ENCODE peak calls at places on chromosome 21, in four cellular contexts. One of them, this sample, is unnamed.

GRCh38 chr21:42851812-42852665 is 27.3 kb downstream of the WDR4 start:
- DNase-seq in GM12878: no peak
- DNase-seq in K562: no peak
- DNase-seq in H1: no peak
- DNase-seq in this sample: no peak

GRCh38 chr21:28899744-28900143 is 92.9 kb downstream of the LTN1 start:
- DNase-seq in K562: no peak
- DNase-seq in H1: no peak
- DNase-seq in GM12878: no peak
- DNase-seq in this sample: no peak

GRCh38 chr21:32388306-32388705 is 4.5 kb downstream of the URB1 start:
- DNase-seq in H1: no peak
- DNase-seq in K562: no peak
- DNase-seq in GM12878: no peak
- DNase-seq in this sample: no peak

GRCh38 chr21:28731700-28732321 is 260.9 kb downstream of the LTN1 start:
- DNase-seq in K562: no peak
- DNase-seq in H1: no peak
- DNase-seq in GM12878: no peak
- DNase-seq in this sample: no peak

GRCh38 chr21:46004168-46004861 is 22.7 kb downstream of the COL6A1 start:
- DNase-seq in GM12878: no peak
- DNase-seq in K562: no peak
- DNase-seq in H1: peak
- DNase-seq in this sample: no peak

GRCh38 chr21:17089121-17089520 is 423.7 kb upstream of the CXADR start:
- DNase-seq in H1: no peak
- DNase-seq in GM12878: no peak
- DNase-seq in K562: no peak
- DNase-seq in this sample: no peak

GRCh38 chr21:38120984-38121855 is 135.6 kb upstream of the KCNJ15 start:
- DNase-seq in H1: no peak
- DNase-seq in GM12878: no peak
- DNase-seq in K562: peak
- DNase-seq in this sample: no peak

GRCh38 chr21:45923146-45923545 is 58.4 kb upstream of the COL6A1 start:
- DNase-seq in H1: peak
- DNase-seq in K562: peak
- DNase-seq in GM12878: no peak
- DNase-seq in this sample: peak

GRCh38 chr21:46538262-46538661 is 66.6 kb downstream of the S100B start:
- DNase-seq in GM12878: no peak
- DNase-seq in K562: no peak
- DNase-seq in H1: no peak
- DNase-seq in this sample: no peak

GRCh38 chr21:38968887-38969543 is 163.3 kb downstream of the ETS2 start:
- DNase-seq in H1: no peak
- DNase-seq in GM12878: no peak
- DNase-seq in K562: no peak
- DNase-seq in this sample: peak

GRCh38 chr21:16196521-16197208 is 466.9 kb downstream of the USP25 start:
- DNase-seq in K562: no peak
- DNase-seq in H1: no peak
- DNase-seq in GM12878: no peak
- DNase-seq in this sample: no peak

GRCh38 chr21:40534886-40535285 is 312.1 kb downstream of the DSCAM start:
- DNase-seq in GM12878: no peak
- DNase-seq in K562: no peak
- DNase-seq in H1: no peak
- DNase-seq in this sample: no peak

GRCh38 chr21:17613242-17613676 is 558 bp upstream of the BTG3 start:
- DNase-seq in K562: no peak
- DNase-seq in H1: no peak
- DNase-seq in GM12878: no peak
- DNase-seq in this sample: no peak

GRCh38 chr21:14388282-14388681 is 5.3 kb upstream of the HSPA13 start:
- DNase-seq in H1: no peak
- DNase-seq in K562: no peak
- DNase-seq in GM12878: no peak
- DNase-seq in this sample: no peak
- TF ChIP-seq HDAC2 in H1: no peak
- TF ChIP-seq HDAC2 in K562: no peak
- TF ChIP-seq HDAC2 in GM12878: no peak
- TF ChIP-seq HDAC2 in this sample: no peak

DNA sequence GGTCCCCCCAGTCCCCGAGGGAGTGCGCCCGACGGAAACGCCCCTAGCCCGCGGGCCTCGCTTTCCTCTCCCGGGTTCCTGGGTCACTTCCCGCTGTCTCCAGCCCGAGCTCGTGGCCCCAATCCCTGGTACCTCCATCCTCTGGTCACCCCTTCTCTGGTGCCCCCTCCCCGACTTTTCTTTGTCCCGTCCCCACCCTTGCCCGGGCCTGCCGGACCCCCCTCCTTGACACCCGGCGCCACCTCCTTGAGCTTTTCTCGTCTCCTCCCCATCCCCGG is 320 bp upstream of the RIPPLY3 start:
- DNase-seq in H1: peak
- DNase-seq in K562: no peak
- DNase-seq in GM12878: no peak
- DNase-seq in this sample: no peak
- TF ChIP-seq EZH2 in H1: no peak
- TF ChIP-seq EZH2 in K562: no peak
- TF ChIP-seq EZH2 in GM12878: no peak
- TF ChIP-seq EZH2 in this sample: no peak

GRCh38 chr21:34367320-34367935 is 3.6 kb downstream of the KCNE2 start:
- DNase-seq in K562: peak
- DNase-seq in GM12878: no peak
- DNase-seq in H1: peak
- DNase-seq in this sample: peak

GRCh38 chr21:34369741-34370140 is 5.6 kb upstream of the SMIM11 start:
- DNase-seq in H1: no peak
- DNase-seq in GM12878: no peak
- DNase-seq in K562: no peak
- DNase-seq in this sample: no peak

DNA sequence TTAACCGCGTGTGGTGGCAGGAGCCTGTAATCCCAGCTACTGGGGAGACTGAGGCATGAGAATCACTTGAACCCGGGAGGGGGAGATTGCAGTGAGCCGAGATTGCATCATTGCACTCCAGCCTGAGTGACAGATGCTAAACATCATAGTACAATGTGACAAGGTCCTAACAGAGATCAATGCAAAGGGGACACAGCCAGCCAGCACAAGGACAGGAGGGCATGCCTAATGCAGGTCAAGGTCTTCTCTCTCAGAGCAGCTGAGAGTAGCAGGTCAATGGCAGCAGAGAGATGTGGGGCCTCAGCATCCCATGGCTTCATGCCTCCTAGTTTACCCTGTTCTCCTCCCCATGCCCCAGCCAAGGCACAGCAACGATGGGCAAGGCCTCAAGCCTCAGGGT is 3.0 kb upstream of the SMIM11 start:
- DNase-seq in H1: peak
- DNase-seq in GM12878: no peak
- DNase-seq in K562: no peak
- DNase-seq in this sample: peak
- TF ChIP-seq HDAC2 in H1: no peak
- TF ChIP-seq HDAC2 in GM12878: no peak
- TF ChIP-seq HDAC2 in K562: no peak
- TF ChIP-seq HDAC2 in this sample: peak

GRCh38 chr21:25561668-25562641 is 45.3 kb downstream of the MRPL39 start:
- DNase-seq in GM12878: peak
- DNase-seq in H1: peak
- DNase-seq in K562: no peak
- DNase-seq in this sample: no peak
- TF ChIP-seq EZH2 in GM12878: no peak
- TF ChIP-seq EZH2 in H1: peak
- TF ChIP-seq EZH2 in K562: no peak
- TF ChIP-seq EZH2 in this sample: no peak

This sample was measured in HepG2.